ENCODE peak calls at places on chromosomes 12 and 14, in six cellular contexts. M, E, U, J, L and C are unnamed samples.

GRCh38 chr12:71948390-71948789 is 9.7 kb downstream of the TPH2 start:
- DNase-seq in M (no peak), U (no peak), E (no peak), L (no peak), J (no peak), C (no peak)

GRCh38 chr12:124463341-124463861 is 104.0 kb downstream of the NCOR2 start:
- DNase-seq in J (no peak), U (no peak), E (no peak), M (no peak), L (no peak), C (peak)

GRCh38 chr12:14384783-14385638 is 19.5 kb downstream of the ATF7IP start:
- DNase-seq in U (peak), M (peak), J (peak), E (no peak), L (no peak), C (no peak)

GRCh38 chr14:97299661-97300060 is 502.5 kb downstream of the VRK1 start:
- DNase-seq in U (no peak), M (no peak), L (no peak), E (no peak), J (peak), C (no peak)

GRCh38 chr14:106850913-106851825 is 1324.8 kb downstream of the TMEM121 start:
- DNase-seq in U (no peak), M (no peak), L (peak), J (no peak), E (no peak), C (no peak)

GRCh38 chr12:126483145-126484068 is 1418.2 kb downstream of the AACS start:
- DNase-seq in M (no peak), J (no peak), U (no peak), E (no peak), L (no peak), C (no peak)

GRCh38 chr14:80974338-80975078 is 19.1 kb downstream of the TSHR start:
- DNase-seq in L (no peak), E (no peak), M (no peak), U (no peak), J (no peak), C (no peak)

GRCh38 chr12:57934804-57935203 is 6.6 kb upstream of the ATP23 start:
- DNase-seq in E (no peak), J (no peak), U (no peak), M (no peak), L (no peak), C (no peak)

GRCh38 chr12:18747960-18748359 is 10.0 kb downstream of the CAPZA3 start:
- DNase-seq in M (no peak), L (no peak), J (no peak), U (no peak), E (no peak), C (no peak)

GRCh38 chr12:90126125-90126524 is 417.5 kb upstream of the ATP2B1 start:
- DNase-seq in M (no peak), E (no peak), L (no peak), J (no peak), U (no peak), C (no peak)

GRCh38 chr12:3132636-3133409 is 55.6 kb downstream of the TSPAN9 start:
- DNase-seq in E (no peak), M (peak), J (no peak), U (no peak), L (no peak), C (no peak)

GRCh38 chr12:56591961-56592360 is 38.2 kb downstream of the BAZ2A start:
- DNase-seq in U (no peak), M (no peak), L (no peak), E (no peak), J (no peak), C (no peak)

GRCh38 chr14:73777420-73777819 is 63.2 kb upstream of the PNMA1 start:
- DNase-seq in J (no peak), U (no peak), L (no peak), E (no peak), M (no peak), C (no peak)

GRCh38 chr14:34461334-34462131 is 507 bp downstream of the SPTSSA start:
- DNase-seq in M (peak), E (no peak), U (no peak), J (peak), L (no peak), C (no peak)

GRCh38 chr14:34462132-34462893 is at the start of gene SPTSSA:
- DNase-seq in J (peak), L (peak), M (peak), E (peak), U (peak), C (peak)

GRCh38 chr14:34465069-34465859 is 3.2 kb upstream of the SPTSSA start:
- DNase-seq in E (no peak), U (no peak), L (no peak), J (no peak), M (no peak), C (no peak)

GRCh38 chr14:34460841-34461240 is 1.2 kb downstream of the SPTSSA start:
- DNase-seq in L (no peak), E (no peak), J (no peak), U (no peak), M (no peak), C (no peak)

GRCh38 chr14:34463598-34463961 is 1.5 kb upstream of the SPTSSA start:
- DNase-seq in M (no peak), J (no peak), L (no peak), E (no peak), U (no peak), C (no peak)
- TF ChIP-seq CTCF in M (no peak), J (no peak), L (no peak), E (no peak), U (no peak), C (no peak)

GRCh38 chr12:63036974-63037335 is 102.0 kb upstream of the PPM1H start:
- DNase-seq in M (no peak), U (no peak), J (no peak), L (no peak), E (no peak), C (no peak)
- TF ChIP-seq CTCF in M (no peak), U (no peak), J (no peak), L (no peak), E (no peak), C (no peak)

DNA sequence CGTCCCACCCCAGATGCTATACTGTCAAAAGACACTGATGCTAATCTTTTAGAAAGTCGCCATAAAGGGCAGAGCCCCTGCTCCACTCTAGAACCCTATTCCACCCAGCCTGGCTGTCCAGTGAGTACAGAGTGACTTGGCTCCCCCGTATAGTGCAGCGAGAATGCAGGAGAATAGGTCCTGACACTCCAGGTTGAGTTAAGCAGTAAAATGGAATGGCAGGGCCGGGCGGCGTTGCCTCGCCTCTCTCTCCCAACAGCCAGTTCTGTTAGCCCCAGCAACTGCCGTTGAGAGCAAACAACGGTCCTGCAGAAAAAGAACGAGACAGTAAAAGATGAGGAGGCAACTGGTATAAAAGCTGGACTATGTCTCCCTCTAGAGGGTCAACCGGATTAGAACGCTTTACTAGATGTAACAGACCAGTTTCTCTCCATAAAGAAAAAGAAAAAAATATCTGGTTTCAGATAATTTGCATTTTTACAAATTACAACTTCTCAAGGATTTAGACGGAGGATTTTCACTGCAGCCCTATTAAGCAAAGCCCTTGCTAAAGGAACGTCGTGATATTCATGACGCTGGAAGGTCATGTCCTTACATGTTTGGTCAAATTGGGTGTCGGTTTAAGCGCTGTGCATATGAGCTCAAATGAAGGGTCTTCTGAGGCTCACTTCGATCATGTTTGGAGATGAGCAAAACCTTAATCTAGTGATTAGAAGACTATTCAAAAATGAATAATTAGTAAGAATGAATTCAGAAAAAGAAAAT is 67.5 kb upstream of the USP15 start:
- DNase-seq in J (peak), M (peak), L (peak), U (no peak), E (no peak), C (peak)
- TF ChIP-seq CTCF in J (peak), M (peak), L (peak), U (peak), E (peak), C (peak)

DNA sequence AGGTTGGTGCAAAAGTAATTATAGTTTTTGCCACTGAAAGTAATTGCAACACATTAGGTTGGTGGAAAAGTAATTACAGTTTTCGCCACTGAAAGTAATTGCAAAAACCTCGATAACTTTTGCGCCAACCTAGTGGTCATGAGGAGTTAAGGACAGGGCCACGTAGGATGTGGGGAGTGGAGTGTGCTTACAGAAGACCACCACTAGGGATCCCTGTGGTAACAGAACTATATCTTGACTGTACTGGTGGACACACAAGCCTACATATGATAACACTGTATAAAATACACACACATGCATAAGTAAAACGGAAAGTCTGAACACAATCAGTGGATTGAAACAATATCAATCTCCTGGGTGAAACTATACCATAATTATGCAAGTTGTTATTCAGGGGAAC is 187.4 kb upstream of the ABCD2 start:
- DNase-seq in E (no peak), M (no peak), L (no peak), U (no peak), J (no peak), C (no peak)
- TF ChIP-seq CTCF in E (peak), M (no peak), L (no peak), U (no peak), J (no peak), C (no peak)

GRCh38 chr14:23360496-23360895 is 4.5 kb downstream of the EFS start:
- DNase-seq in E (no peak), U (no peak), J (no peak), M (no peak), L (no peak), C (peak)
- TF ChIP-seq CTCF in E (peak), U (no peak), J (no peak), M (no peak), L (no peak), C (no peak)

DNA sequence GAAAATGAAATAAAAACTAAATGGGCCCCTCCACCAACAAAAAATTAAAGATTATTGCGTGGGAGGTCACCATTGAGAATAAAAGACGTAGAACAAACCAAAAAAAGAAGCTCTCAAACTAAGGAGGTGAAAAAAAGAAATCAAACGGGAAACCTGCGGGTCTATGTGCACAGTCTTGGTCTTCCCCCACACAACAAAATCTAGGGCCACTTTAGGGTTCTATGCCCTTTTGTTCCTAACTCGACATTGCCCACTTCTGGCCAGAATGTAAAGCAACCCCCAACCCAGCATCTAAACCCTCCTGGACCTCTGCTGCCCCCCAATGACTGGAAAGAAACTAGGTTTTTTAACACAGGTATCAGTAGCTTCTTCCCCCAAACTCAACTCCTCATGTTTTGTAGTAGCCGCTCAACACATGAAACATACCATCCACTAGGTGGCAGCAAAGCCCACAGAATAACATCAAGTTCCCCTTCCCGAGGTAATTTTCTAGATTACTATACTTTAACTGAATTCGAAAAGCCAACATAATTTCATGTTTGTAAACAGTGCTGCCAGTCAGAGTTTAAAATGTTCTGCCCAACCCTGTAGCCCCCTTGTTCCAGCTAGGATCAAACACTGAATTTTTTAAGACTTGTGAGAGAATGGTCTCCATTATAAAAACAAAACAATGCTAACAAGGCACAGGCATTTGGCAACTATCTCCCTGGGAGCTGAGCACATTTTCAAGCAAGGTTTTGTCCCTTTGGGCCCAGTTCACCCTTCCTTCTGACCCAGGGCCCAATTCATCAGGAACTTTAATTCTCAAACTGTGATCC is 18.7 kb downstream of the DAD1 start:
- DNase-seq in L (peak), U (peak), J (peak), E (no peak), M (peak), C (no peak)
- TF ChIP-seq CTCF in L (peak), U (peak), J (peak), E (peak), M (peak), C (peak)

GRCh38 chr12:117100251-117100650 is 1.0 kb upstream of the TESC start:
- DNase-seq in M (no peak), L (no peak), E (no peak), J (no peak), U (no peak), C (no peak)
- TF ChIP-seq CTCF in M (peak), L (no peak), E (peak), J (no peak), U (no peak), C (no peak)

GRCh38 chr12:26309646-26310045 is 114.3 kb downstream of the SSPN start:
- DNase-seq in M (no peak), J (no peak), L (no peak), E (no peak), U (no peak), C (no peak)
- TF ChIP-seq CTCF in M (no peak), J (no peak), L (no peak), E (no peak), U (no peak), C (no peak)